ENCODE peak calls at places on chromosomes 16 and 17, in seven cellular contexts. One of them, this sample, is unnamed.

GRCh38 chr17:68963958-68964357 is 8.8 kb upstream of the ABCA8 start:
- DNase-seq in GM03348: no peak
- DNase-seq in ureter: no peak
- DNase-seq in NCI-H524: no peak
- DNase-seq in NCI-H2107: no peak
- DNase-seq in AG09319: no peak
- DNase-seq in T-helper 1 cell: no peak
- DNase-seq in this sample: no peak

GRCh38 chr17:67439269-67439668 is 62.2 kb downstream of the PITPNC1 start:
- DNase-seq in GM03348: no peak
- DNase-seq in ureter: no peak
- DNase-seq in NCI-H524: no peak
- DNase-seq in NCI-H2107: no peak
- DNase-seq in AG09319: no peak
- DNase-seq in T-helper 1 cell: no peak
- DNase-seq in this sample: no peak

GRCh38 chr16:10078541-10078949 is 103.7 kb downstream of the GRIN2A start:
- DNase-seq in GM03348: no peak
- DNase-seq in ureter: no peak
- DNase-seq in NCI-H524: peak
- DNase-seq in NCI-H2107: no peak
- DNase-seq in AG09319: no peak
- DNase-seq in T-helper 1 cell: no peak
- DNase-seq in this sample: no peak

GRCh38 chr17:73192219-73192893 is 499 bp upstream of the COG1 start:
- DNase-seq in GM03348: peak
- DNase-seq in ureter: no peak
- DNase-seq in NCI-H524: peak
- DNase-seq in NCI-H2107: no peak
- DNase-seq in AG09319: peak
- DNase-seq in T-helper 1 cell: peak
- DNase-seq in this sample: no peak

GRCh38 chr16:3095869-3096268 is 3.2 kb downstream of the ZSCAN10 start:
- DNase-seq in GM03348: peak
- DNase-seq in ureter: no peak
- DNase-seq in NCI-H524: no peak
- DNase-seq in NCI-H2107: no peak
- DNase-seq in AG09319: no peak
- DNase-seq in T-helper 1 cell: peak
- DNase-seq in this sample: no peak

GRCh38 chr17:66214893-66215528 is 14.2 kb downstream of the APOH start:
- DNase-seq in GM03348: no peak
- DNase-seq in ureter: no peak
- DNase-seq in NCI-H524: no peak
- DNase-seq in NCI-H2107: peak
- DNase-seq in AG09319: no peak
- DNase-seq in T-helper 1 cell: no peak
- DNase-seq in this sample: no peak

GRCh38 chr17:27506348-27507218 is 50.3 kb downstream of the KSR1 start:
- DNase-seq in GM03348: no peak
- DNase-seq in ureter: no peak
- DNase-seq in NCI-H524: no peak
- DNase-seq in NCI-H2107: no peak
- DNase-seq in AG09319: no peak
- DNase-seq in T-helper 1 cell: no peak
- DNase-seq in this sample: no peak

GRCh38 chr17:35618628-35619027 is 31.5 kb downstream of the AP2B1 start:
- DNase-seq in GM03348: no peak
- DNase-seq in ureter: no peak
- DNase-seq in NCI-H524: no peak
- DNase-seq in NCI-H2107: no peak
- DNase-seq in AG09319: no peak
- DNase-seq in T-helper 1 cell: no peak
- DNase-seq in this sample: no peak

GRCh38 chr17:15185625-15185991 is 79.5 kb downstream of the PMP22 start:
- DNase-seq in GM03348: peak
- DNase-seq in ureter: no peak
- DNase-seq in NCI-H524: no peak
- DNase-seq in NCI-H2107: no peak
- DNase-seq in AG09319: peak
- DNase-seq in T-helper 1 cell: no peak
- DNase-seq in this sample: no peak

This sample was measured in glomerular endothelial cell.